ENCODE peak calls at places on chromosomes 4 and X, in ten cellular contexts. J, B, D, P, O, W, N, F, R and I are unnamed samples. For H3K4me1, the result is how much of the 10 kb centered on the place peaks cover.

GRCh38 chrX:9122504-9123245 is 88.7 kb upstream of the FAM9B start:
- DNase-seq in J (peak), B (no peak), D (no peak), P (no peak), O (no peak), W (no peak), N (no peak), F (no peak), R (no peak), I (no peak)

GRCh38 chrX:69615779-69616519 is at the start of gene EDA:
- DNase-seq in J (peak), B (peak), D (peak), P (peak), O (peak), W (peak), N (peak), F (peak), R (peak), I (peak)

GRCh38 chr4:185566972-185567749 is 31.9 kb upstream of the PDLIM3 start:
- DNase-seq in J (peak), B (peak), D (peak), P (no peak), O (peak), W (no peak), N (no peak), F (no peak), R (no peak), I (peak)

GRCh38 chrX:17595456-17596035 is 141.7 kb upstream of the SCML1 start:
- DNase-seq in J (peak), B (no peak), D (no peak), P (no peak), O (no peak), W (no peak), N (no peak), F (no peak), R (no peak), I (no peak)

GRCh38 chr4:41268721-41269517 is 12.2 kb downstream of the UCHL1 start:
- DNase-seq in J (no peak), B (no peak), D (no peak), P (no peak), O (no peak), W (no peak), N (no peak), F (no peak), R (no peak), I (no peak)

GRCh38 chr4:17544205-17544604 is 29.2 kb downstream of the CLRN2 start:
- DNase-seq in J (no peak), B (no peak), D (peak), P (no peak), O (no peak), W (no peak), N (peak), F (no peak), R (no peak), I (no peak)

GRCh38 chrX:53421772-53422090 is 723 bp downstream of the SMC1A start:
- DNase-seq in J (no peak), B (no peak), D (no peak), P (no peak), O (no peak), W (no peak), N (no peak), F (no peak), R (no peak), I (no peak)

GRCh38 chr4:66927937-66928336 is 617.4 kb downstream of the CENPC start:
- DNase-seq in J (peak), B (no peak), D (no peak), P (no peak), O (no peak), W (no peak), N (no peak), F (no peak), R (no peak), I (no peak)

GRCh38 chr4:167721574-167721973 is 370.8 kb upstream of the ANXA10 start:
- DNase-seq in J (peak), B (no peak), D (no peak), P (no peak), O (no peak), W (no peak), N (no peak), F (no peak), R (no peak), I (no peak)

GRCh38 chr4:149708513-149709175 is 107.0 kb downstream of the IQCM start:
- DNase-seq in J (peak), B (no peak), D (no peak), P (no peak), O (no peak), W (no peak), N (no peak), F (no peak), R (no peak), I (no peak)

GRCh38 chrX:102765217-102765616 is 44.7 kb downstream of the GPRASP3 start:
- DNase-seq in J (peak), B (no peak), D (no peak), P (no peak), O (no peak), W (no peak), N (no peak), F (no peak), R (no peak), I (no peak)

GRCh38 chr4:52701207-52701606 is 42.1 kb upstream of the USP46 start:
- DNase-seq in J (no peak), B (no peak), D (no peak), P (no peak), O (no peak), W (no peak), N (no peak), F (no peak), R (no peak), I (no peak)

GRCh38 chr4:171186700-171187099 is 626.5 kb upstream of the GALNTL6 start:
- DNase-seq in J (no peak), B (no peak), D (no peak), P (no peak), O (peak), W (no peak), N (no peak), F (no peak), R (peak), I (no peak)

GRCh38 chr4:183260491-183261151 is 59.5 kb downstream of the CLDN22 start:
- DNase-seq in J (no peak), B (no peak), D (peak), P (no peak), O (peak), W (no peak), N (no peak), F (no peak), R (no peak), I (no peak)

GRCh38 chr4:26141916-26142638 is 178.7 kb upstream of the RBPJ start:
- DNase-seq in J (peak), B (peak), D (peak), P (no peak), O (peak), W (no peak), N (no peak), F (no peak), R (no peak), I (peak)

GRCh38 chr4:26145212-26145611 is 175.6 kb upstream of the RBPJ start:
- DNase-seq in J (no peak), B (no peak), D (peak), P (no peak), O (no peak), W (no peak), N (no peak), F (no peak), R (no peak), I (no peak)

GRCh38 chr4:26148925-26149324 is 171.9 kb upstream of the RBPJ start:
- DNase-seq in J (no peak), B (no peak), D (no peak), P (no peak), O (no peak), W (no peak), N (no peak), F (no peak), R (no peak), I (no peak)

GRCh38 chr4:26141101-26141830 is 179.5 kb upstream of the RBPJ start:
- DNase-seq in J (no peak), B (peak), D (peak), P (no peak), O (no peak), W (no peak), N (no peak), F (no peak), R (no peak), I (peak)

GRCh38 chr4:26144526-26145167 is 176.2 kb upstream of the RBPJ start:
- DNase-seq in J (peak), B (no peak), D (no peak), P (no peak), O (no peak), W (no peak), N (no peak), F (no peak), R (no peak), I (no peak)
- H3K4me1 ChIP-seq in J (under half), B (under half), D (under half), P (under half), O (under half), W (under half), N (under half), F (under half), R (under half), I (under half)

GRCh38 chr4:152525878-152526277 is 10.0 kb downstream of the FBXW7 start:
- DNase-seq in J (peak), B (no peak), D (no peak), P (no peak), O (no peak), W (no peak), N (no peak), F (no peak), R (no peak), I (no peak)

GRCh38 chr4:152522754-152523153 is 13.1 kb downstream of the FBXW7 start:
- DNase-seq in J (no peak), B (no peak), D (no peak), P (no peak), O (no peak), W (no peak), N (no peak), F (no peak), R (no peak), I (no peak)

GRCh38 chr4:152523731-152524130 is 12.2 kb downstream of the FBXW7 start:
- DNase-seq in J (no peak), B (no peak), D (no peak), P (no peak), O (no peak), W (no peak), N (no peak), F (no peak), R (no peak), I (no peak)

GRCh38 chr4:152522245-152522644 is 13.6 kb downstream of the FBXW7 start:
- DNase-seq in J (no peak), B (no peak), D (no peak), P (no peak), O (no peak), W (no peak), N (no peak), F (no peak), R (no peak), I (no peak)

GRCh38 chr4:152524429-152524828 is 11.5 kb downstream of the FBXW7 start:
- DNase-seq in J (no peak), B (no peak), D (no peak), P (no peak), O (no peak), W (no peak), N (no peak), F (no peak), R (no peak), I (no peak)
- H3K4me3 ChIP-seq in J (no peak), B (no peak), D (no peak), P (no peak), O (no peak), W (no peak), N (no peak), F (no peak), R (no peak), I (no peak)

GRCh38 chr4:76197971-76198410 is 15.6 kb downstream of the SCARB2 start:
- DNase-seq in J (peak), B (peak), D (peak), P (no peak), O (peak), W (no peak), N (no peak), F (peak), R (no peak), I (no peak)

GRCh38 chr4:76199664-76200211 is 13.9 kb downstream of the SCARB2 start:
- DNase-seq in J (peak), B (peak), D (peak), P (no peak), O (peak), W (peak), N (no peak), F (no peak), R (no peak), I (no peak)

GRCh38 chr4:76203541-76203940 is 10.1 kb downstream of the SCARB2 start:
- DNase-seq in J (no peak), B (no peak), D (no peak), P (no peak), O (no peak), W (no peak), N (no peak), F (no peak), R (no peak), I (no peak)

GRCh38 chr4:76198411-76199237 is 15.0 kb downstream of the SCARB2 start:
- DNase-seq in J (peak), B (peak), D (peak), P (no peak), O (peak), W (no peak), N (no peak), F (peak), R (no peak), I (peak)

GRCh38 chr4:76200771-76201224 is 12.8 kb downstream of the SCARB2 start:
- DNase-seq in J (no peak), B (no peak), D (peak), P (no peak), O (peak), W (no peak), N (no peak), F (peak), R (no peak), I (no peak)
- H3K4me1 ChIP-seq in J (under half), B (half or more), D (under half), P (under half), O (half or more), W (under half), N (under half), F (half or more), R (under half), I (half or more)

GRCh38 chrX:39574178-39574577 is 523.6 kb downstream of the BCOR start:
- DNase-seq in J (no peak), B (no peak), D (no peak), P (no peak), O (no peak), W (no peak), N (no peak), F (no peak), R (no peak), I (no peak)

GRCh38 chrX:39576081-39576701 is 521.6 kb downstream of the BCOR start:
- DNase-seq in J (peak), B (no peak), D (no peak), P (no peak), O (no peak), W (no peak), N (no peak), F (no peak), R (no peak), I (peak)

GRCh38 chrX:39580043-39580442 is 517.7 kb downstream of the BCOR start:
- DNase-seq in J (no peak), B (no peak), D (peak), P (no peak), O (peak), W (no peak), N (no peak), F (no peak), R (no peak), I (no peak)

GRCh38 chrX:39577976-39578962 is 519.5 kb downstream of the BCOR start:
- DNase-seq in J (peak), B (peak), D (peak), P (peak), O (no peak), W (no peak), N (no peak), F (no peak), R (no peak), I (peak)

GRCh38 chrX:39577206-39577605 is 520.6 kb downstream of the BCOR start:
- DNase-seq in J (peak), B (no peak), D (no peak), P (no peak), O (no peak), W (no peak), N (no peak), F (no peak), R (no peak), I (no peak)
- H3K4me3 ChIP-seq in J (no peak), B (no peak), D (no peak), P (no peak), O (no peak), W (no peak), N (no peak), F (no peak), R (no peak), I (no peak)

DNA sequence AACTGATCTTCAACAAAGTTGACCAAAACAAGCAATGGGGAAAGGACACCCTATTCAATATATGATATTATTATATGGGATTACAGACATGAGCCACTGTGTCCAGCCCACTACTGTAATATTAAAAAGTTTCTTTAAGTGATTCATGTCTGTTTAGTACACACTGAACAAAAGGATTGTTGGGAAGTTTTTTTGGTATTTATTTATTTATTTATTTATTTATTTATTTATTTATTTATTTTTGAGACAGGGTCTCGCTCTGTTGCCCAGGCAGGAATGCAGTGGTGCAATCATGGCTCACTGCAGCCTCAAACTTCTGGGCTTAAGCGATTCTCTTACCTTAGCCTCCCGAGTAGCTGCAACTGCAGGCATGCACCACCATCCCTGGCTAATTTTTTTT is 58.4 kb upstream of the PGAM4 start:
- DNase-seq in J (no peak), B (no peak), D (no peak), P (no peak), O (no peak), W (no peak), N (no peak), F (no peak), R (no peak), I (no peak)
- H3K4me1 ChIP-seq in J (under half), B (under half), D (under half), P (under half), O (under half), W (under half), N (under half), F (under half), R (under half), I (under half)

DNA sequence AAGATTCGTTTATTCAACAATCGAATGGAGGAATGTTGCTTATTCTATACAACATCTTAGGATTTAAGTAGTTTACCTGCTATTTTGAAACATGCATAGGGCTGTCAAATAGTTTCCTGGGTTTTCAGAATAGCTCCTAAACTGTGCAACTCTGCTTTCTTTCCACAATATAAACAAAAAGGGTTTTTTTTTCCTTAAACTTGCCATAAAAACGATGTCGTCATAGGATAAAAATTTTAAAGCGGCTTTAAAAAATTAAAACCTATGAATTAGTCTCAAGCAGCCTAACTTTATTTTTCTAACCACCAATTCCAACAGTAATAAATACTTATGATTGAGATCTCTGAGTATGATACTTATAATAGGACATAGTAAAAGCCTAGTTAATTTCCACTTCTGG is 21.6 kb upstream of the STIM2 start:
- DNase-seq in J (no peak), B (no peak), D (no peak), P (no peak), O (no peak), W (no peak), N (no peak), F (no peak), R (no peak), I (no peak)
- H3K4me3 ChIP-seq in J (no peak), B (no peak), D (no peak), P (no peak), O (no peak), W (no peak), N (no peak), F (no peak), R (no peak), I (no peak)

DNA sequence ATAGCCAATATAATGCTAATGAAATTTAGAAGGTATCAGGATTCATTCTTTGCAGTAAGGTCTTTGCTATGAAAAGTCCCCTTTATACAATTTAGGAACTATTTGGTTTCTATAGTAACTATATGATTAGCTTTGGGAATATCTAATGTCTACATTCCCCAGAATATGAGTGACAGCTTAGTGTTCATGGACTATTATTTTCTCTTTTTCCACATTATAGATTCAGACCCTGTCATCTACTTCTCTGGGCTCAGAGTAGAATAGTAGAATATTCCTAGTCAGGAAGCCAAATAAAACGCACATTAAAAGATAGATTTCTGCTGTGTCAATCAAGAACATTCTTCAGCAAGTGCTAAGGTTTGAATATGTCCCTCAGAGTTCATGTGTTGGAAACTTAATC is 26.1 kb upstream of the SULT1B1 start:
- DNase-seq in J (no peak), B (no peak), D (no peak), P (no peak), O (no peak), W (no peak), N (no peak), F (no peak), R (no peak), I (no peak)
- H3K4me1 ChIP-seq in J (under half), B (under half), D (under half), P (under half), O (under half), W (under half), N (under half), F (under half), R (under half), I (under half)

GRCh38 chr4:118967393-118967792 is 78.7 kb downstream of the SYNPO2 start:
- DNase-seq in J (peak), B (no peak), D (no peak), P (no peak), O (no peak), W (no peak), N (no peak), F (no peak), R (no peak), I (no peak)

GRCh38 chr4:118969359-118969758 is 80.7 kb downstream of the SYNPO2 start:
- DNase-seq in J (peak), B (peak), D (peak), P (no peak), O (peak), W (no peak), N (peak), F (no peak), R (no peak), I (peak)

GRCh38 chr4:118964891-118965411 is 76.3 kb downstream of the SYNPO2 start:
- DNase-seq in J (peak), B (no peak), D (no peak), P (no peak), O (no peak), W (no peak), N (no peak), F (no peak), R (no peak), I (no peak)

GRCh38 chr4:118968813-118969212 is 80.2 kb downstream of the SYNPO2 start:
- DNase-seq in J (no peak), B (no peak), D (no peak), P (no peak), O (no peak), W (no peak), N (no peak), F (no peak), R (no peak), I (no peak)

DNA sequence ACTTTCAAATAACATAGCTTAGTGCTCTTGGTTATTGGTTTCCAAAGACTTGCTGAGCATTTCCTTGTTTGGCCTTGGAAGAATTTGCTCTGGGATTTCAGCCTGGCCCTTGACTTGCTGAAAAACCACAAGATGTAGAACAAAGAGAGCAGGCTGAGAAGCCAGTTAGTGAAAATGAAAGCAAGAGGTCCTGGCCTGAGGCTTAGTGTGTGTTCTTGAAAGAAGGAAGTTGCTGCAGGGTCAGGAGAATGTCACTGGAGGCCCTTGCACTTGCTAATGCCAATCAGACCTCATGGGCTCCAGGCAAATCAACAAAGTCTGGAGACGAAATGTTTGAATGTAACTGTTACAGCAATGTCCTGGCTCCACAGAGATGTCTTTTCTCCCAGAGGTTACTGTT is 79.4 kb downstream of the SYNPO2 start:
- DNase-seq in J (peak), B (no peak), D (peak), P (no peak), O (peak), W (no peak), N (peak), F (peak), R (peak), I (peak)
- H3K4me3 ChIP-seq in J (no peak), B (peak), D (no peak), P (no peak), O (no peak), W (no peak), N (no peak), F (no peak), R (no peak), I (no peak)